ENCODE peak calls at places on chromosomes 12 and 14, in four cellular contexts. B is naive thymus-derived CD4-positive, alpha-beta T cell; X is body of pancreas; N is AG10803. Z is an unnamed sample.

GRCh38 chr12:22812531-22812930 is 187.6 kb downstream of the ETNK1 start:
- DNase-seq in B (no peak), X (no peak), N (no peak), Z (peak)

GRCh38 chr14:70821916-70822705 is 12.8 kb upstream of the MAP3K9 start:
- DNase-seq in B (peak), N (peak), X (peak), Z (peak)

GRCh38 chr14:67815573-67816235 is 686 bp downstream of the ZFYVE26 start:
- DNase-seq in N (peak), B (no peak), X (no peak), Z (peak)

GRCh38 chr14:75011356-75012097 is 8.8 kb downstream of the EIF2B2 start:
- DNase-seq in B (no peak), N (peak), X (no peak), Z (peak)

GRCh38 chr12:62519043-62519442 is 52.4 kb downstream of the MON2 start:
- DNase-seq in X (no peak), B (no peak), N (no peak), Z (no peak)

GRCh38 chr12:41184864-41185263 is 3.3 kb upstream of the PDZRN4 start:
- DNase-seq in X (no peak), N (no peak), B (no peak), Z (no peak)

GRCh38 chr12:121238086-121238485 is 28.2 kb downstream of the P2RX4 start:
- DNase-seq in X (no peak), N (no peak), B (no peak), Z (no peak)

GRCh38 chr14:21748869-21749303 is 75.3 kb upstream of the OR4E1 start:
- DNase-seq in B (peak), X (peak), N (peak), Z (peak)

GRCh38 chr12:79844693-79845092 is 90.2 kb downstream of the PPP1R12A start:
- DNase-seq in N (peak), X (no peak), B (no peak), Z (peak)

GRCh38 chr14:58131386-58131785 is 20.6 kb downstream of the ARMH4 start:
- DNase-seq in N (peak), B (no peak), X (no peak), Z (peak)

GRCh38 chr12:114381177-114381576 is 24.8 kb downstream of the TBX5 start:
- DNase-seq in X (no peak), B (no peak), N (no peak), Z (no peak)

GRCh38 chr12:176321-177181 is 37.4 kb downstream of the SLC6A12 start:
- DNase-seq in X (no peak), N (peak), B (no peak), Z (peak)

GRCh38 chr12:32874083-32874482 is 22.5 kb downstream of the PKP2 start:
- DNase-seq in N (no peak), B (no peak), X (no peak), Z (no peak)

GRCh38 chr12:33988888-33989287 is 33.4 kb upstream of the ALG10 start:
- DNase-seq in B (no peak), X (no peak), N (no peak), Z (no peak)

GRCh38 chr12:110702081-110702480 is 13.2 kb upstream of the HVCN1 start:
- DNase-seq in N (no peak), B (no peak), X (no peak), Z (no peak)

GRCh38 chr12:124700810-124701594 is 133.6 kb upstream of the NCOR2 start:
- DNase-seq in X (no peak), B (no peak), N (peak), Z (peak)

GRCh38 chr14:95356245-95356850 is 36.6 kb upstream of the CLMN start:
- DNase-seq in X (no peak), N (no peak), B (no peak), Z (no peak)

GRCh38 chr12:4293942-4294505 is 20.5 kb downstream of the CCND2 start:
- DNase-seq in N (no peak), X (no peak), B (no peak), Z (no peak)

GRCh38 chr14:68526420-68527105 is 266.3 kb downstream of the ZFP36L1 start:
- DNase-seq in N (no peak), B (no peak), X (peak), Z (peak)

GRCh38 chr12:102300824-102301461 is 103.3 kb upstream of the PMCH start:
- DNase-seq in X (peak), N (peak), B (no peak), Z (peak)

GRCh38 chr12:130799051-130799450 is 40.0 kb downstream of the STX2 start:
- DNase-seq in B (no peak), N (no peak), X (no peak), Z (peak)

GRCh38 chr14:61872452-61872851 is 110.2 kb downstream of the SNAPC1 start:
- DNase-seq in N (no peak), X (no peak), B (no peak), Z (no peak)

GRCh38 chr12:116000252-116000651 is 277.2 kb downstream of the MED13L start:
- DNase-seq in X (no peak), B (no peak), N (no peak), Z (no peak)

GRCh38 chr12:89890191-89890590 is 181.6 kb upstream of the ATP2B1 start:
- DNase-seq in N (peak), B (no peak), X (no peak), Z (peak)

GRCh38 chr14:39731912-39732311 is 299.7 kb upstream of the FBXO33 start:
- DNase-seq in N (no peak), B (no peak), X (no peak), Z (no peak)

GRCh38 chr14:41986726-41987125 is 380.1 kb downstream of the LRFN5 start:
- DNase-seq in N (no peak), B (no peak), X (no peak), Z (peak)

GRCh38 chr12:31117203-31118011 is 43.7 kb downstream of the DDX11 start:
- DNase-seq in B (peak), X (peak), N (no peak), Z (peak)

GRCh38 chr12:76259660-76260389 is 88.4 kb downstream of the BBS10 start:
- DNase-seq in N (peak), X (no peak), B (no peak), Z (peak)

GRCh38 chr12:119151445-119151844 is 27.3 kb upstream of the HSPB8 start:
- DNase-seq in N (no peak), X (no peak), B (no peak), Z (peak)

GRCh38 chr12:26358651-26359050 is 163.3 kb downstream of the SSPN start:
- DNase-seq in B (no peak), X (no peak), N (no peak), Z (no peak)
- H3K4me3 ChIP-seq in B (no peak), X (no peak), N (no peak), Z (no peak)

GRCh38 chr14:63543000-63543825 is at the start of gene PPP2R5E:
- DNase-seq in N (peak), X (peak), B (peak), Z (peak)

GRCh38 chr14:63545431-63545830 is 2.3 kb upstream of the PPP2R5E start:
- DNase-seq in N (no peak), X (no peak), B (no peak), Z (no peak)

GRCh38 chr14:63543826-63544320 is 696 bp upstream of the PPP2R5E start:
- DNase-seq in N (no peak), B (no peak), X (peak), Z (no peak)

GRCh38 chr14:63542231-63542999 is 762 bp downstream of the PPP2R5E start:
- DNase-seq in X (peak), B (no peak), N (peak), Z (peak)

DNA sequence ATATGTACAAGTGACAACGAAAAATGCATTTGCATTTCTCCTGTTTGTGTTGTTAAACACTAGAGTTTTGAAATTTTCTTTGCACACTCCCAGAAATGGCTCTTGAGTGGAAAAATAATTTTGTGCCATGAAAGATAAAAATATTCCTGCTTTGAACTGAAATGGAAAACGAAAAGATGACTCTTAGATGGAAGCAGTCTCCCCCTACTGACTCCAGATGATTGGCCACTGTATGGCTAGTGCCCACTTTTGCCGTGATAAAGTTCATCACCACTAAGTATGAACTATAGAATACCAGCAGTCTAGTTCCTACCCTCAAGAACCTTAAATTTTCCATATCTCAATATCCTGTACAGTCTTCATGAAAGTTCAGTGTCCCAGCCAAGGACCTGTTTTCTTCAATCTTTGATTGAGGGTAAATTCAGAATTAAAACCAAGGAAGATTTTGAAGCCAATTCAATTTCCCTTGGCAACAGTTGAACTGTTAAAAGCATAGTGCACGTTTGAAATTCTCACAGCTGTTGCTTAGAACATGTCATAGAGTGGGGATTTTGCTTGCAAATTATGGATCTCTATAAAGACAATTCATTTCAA is 1.6 kb upstream of the PPP2R5E start:
- DNase-seq in N (peak), X (peak), B (no peak), Z (peak)
- H3K4me3 ChIP-seq in N (peak), X (no peak), B (no peak), Z (peak)

GRCh38 chr14:73236157-73236556 is 1.1 kb upstream of the PAPLN start:
- DNase-seq in N (no peak), B (no peak), X (no peak), Z (no peak)
- H3K4me3 ChIP-seq in N (no peak), B (no peak), X (no peak), Z (no peak)

GRCh38 chr12:8823565-8824300 is 1.3 kb downstream of the A2ML1 start:
- DNase-seq in B (peak), X (no peak), N (peak), Z (peak)

GRCh38 chr12:8818526-8818925 is 3.9 kb upstream of the A2ML1 start:
- DNase-seq in N (no peak), X (no peak), B (no peak), Z (no peak)

GRCh38 chr12:8819676-8819980 is 2.8 kb upstream of the A2ML1 start:
- DNase-seq in N (no peak), X (no peak), B (no peak), Z (peak)

GRCh38 chr12:8817856-8818255 is 4.6 kb upstream of the A2ML1 start:
- DNase-seq in N (peak), B (no peak), X (no peak), Z (no peak)

DNA sequence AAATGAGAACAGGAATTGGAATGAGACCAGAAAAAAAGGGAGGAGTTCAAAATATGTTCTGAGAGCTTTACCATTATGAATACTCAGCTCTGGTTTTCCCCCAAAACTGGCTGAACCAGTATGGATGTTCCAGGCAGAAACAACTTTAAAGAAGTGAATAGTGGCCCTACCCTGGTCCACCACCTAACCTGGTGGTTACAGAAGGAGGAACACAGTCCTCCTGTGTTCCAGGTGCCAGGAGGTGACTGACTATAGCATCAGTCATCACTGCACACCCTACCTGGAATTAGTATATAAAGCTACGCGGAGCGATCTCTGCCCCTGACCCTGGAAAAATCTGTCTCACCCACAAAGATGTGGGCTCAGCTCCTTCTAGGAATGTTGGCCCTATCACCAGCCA is at the start of gene A2ML1:
- DNase-seq in B (no peak), N (no peak), X (no peak), Z (no peak)
- H3K4me3 ChIP-seq in B (no peak), N (no peak), X (no peak), Z (no peak)

GRCh38 chr12:46562625-46563228 is 190.2 kb upstream of the SLC38A2 start:
- DNase-seq in B (no peak), X (no peak), N (peak), Z (peak)
- H3K4me3 ChIP-seq in B (no peak), X (no peak), N (no peak), Z (no peak)

DNA sequence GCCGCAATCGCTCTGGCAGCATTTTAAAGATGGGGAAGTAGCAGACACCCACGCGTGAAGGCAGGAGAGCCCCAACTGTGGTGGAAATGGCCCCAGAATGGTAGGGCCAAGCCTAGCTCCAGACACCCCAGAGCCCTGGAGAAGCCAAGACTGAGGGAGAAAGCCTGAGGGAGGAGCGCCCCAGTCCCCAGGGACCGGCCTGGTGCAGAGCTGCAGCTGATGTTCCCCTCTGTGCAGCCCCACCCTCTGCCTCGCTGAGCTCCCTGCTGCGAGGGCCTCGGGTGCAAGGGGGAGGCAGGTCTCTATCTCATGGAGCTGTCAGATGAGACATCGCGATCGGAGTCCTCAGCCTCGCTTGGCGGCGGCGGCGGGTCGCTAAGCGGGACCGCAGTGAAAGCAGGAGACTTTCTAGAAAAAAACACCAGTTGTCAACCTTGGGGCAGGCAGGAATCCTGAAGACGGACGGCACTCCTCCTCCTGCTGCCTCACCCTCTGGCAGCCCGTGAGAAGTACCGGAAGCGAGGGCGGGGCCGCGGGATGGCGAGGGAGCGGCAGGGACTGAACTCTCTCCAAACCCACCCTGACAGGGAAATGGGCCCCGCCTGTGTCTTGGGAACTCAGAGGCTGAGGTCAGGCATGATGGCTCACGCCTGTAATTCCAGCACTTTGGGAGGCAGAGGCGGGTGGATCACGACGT is 6.0 kb downstream of the GAPDH start:
- DNase-seq in B (peak), X (peak), N (peak), Z (peak)
- H3K4me3 ChIP-seq in B (peak), X (no peak), N (peak), Z (no peak)

DNA sequence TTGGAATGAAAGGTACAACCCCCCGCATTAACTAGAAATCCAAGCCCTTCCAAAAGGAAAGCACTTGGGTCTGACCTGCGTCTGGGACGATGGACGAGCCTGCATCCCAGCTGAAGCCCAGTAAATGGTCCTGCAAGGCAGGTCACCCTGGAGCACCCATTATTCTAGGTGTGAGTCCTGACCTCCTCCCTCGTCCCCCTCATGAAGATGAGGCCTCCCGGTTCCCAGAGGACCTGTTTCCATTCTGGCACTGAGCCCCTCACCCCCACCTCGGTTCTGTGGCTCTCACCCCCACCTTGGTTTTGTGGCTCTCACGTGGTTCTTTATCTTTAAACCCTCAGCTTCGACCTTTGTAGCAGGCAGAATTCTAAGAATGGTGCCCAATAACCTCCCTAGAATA is 7.3 kb downstream of the IFI27 start:
- DNase-seq in X (no peak), B (no peak), N (no peak), Z (no peak)
- H3K4me3 ChIP-seq in X (no peak), B (no peak), N (no peak), Z (no peak)

DNA sequence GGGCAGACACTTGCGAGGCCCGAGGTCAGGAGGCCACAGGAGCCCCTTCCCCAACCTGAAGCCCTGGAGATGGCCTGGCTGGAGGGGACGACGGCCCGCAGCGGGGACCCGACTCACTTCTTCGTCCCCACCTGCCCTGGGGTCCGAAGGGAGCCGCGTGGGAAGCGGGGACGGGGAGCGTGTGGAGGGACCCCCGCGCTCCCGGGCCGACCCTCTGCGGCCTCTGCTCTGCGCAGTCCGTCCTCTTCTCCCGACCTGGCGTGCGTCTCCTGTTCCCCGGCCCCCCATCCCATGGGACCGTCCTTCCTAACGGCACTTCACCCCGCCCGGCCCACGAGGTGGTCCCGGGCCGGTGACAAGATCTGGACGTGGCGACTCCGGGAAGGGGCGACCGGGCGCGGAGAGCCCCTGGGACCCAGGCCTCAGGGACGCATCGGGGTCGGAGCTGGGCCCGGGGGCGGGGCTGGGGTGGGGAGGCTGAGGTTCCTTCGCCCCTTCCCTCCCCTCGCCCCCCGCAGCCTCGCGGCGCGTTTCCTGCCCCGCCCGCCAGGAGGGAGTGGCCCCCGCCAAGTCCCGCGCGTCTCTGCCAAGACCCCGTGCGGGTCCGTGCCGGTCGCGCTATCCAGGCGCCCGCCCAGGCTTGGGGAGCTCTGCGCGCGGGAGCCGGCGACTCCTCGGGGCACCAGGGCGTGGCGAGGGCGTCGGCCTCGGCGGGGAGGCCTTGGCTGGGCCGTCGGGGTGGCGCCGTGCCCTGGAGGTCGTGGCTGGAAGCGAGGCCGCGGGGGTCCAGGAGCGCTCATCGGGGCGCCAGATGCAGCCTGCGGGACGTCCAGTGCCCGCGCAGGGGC is 97.1 kb downstream of the TNFAIP2 start:
- DNase-seq in X (no peak), B (no peak), N (no peak), Z (no peak)
- H3K4me3 ChIP-seq in X (no peak), B (no peak), N (peak), Z (peak)

GRCh38 chr14:60760648-60761364 is 26.2 kb downstream of the MNAT1 start:
- DNase-seq in N (no peak), X (no peak), B (no peak), Z (no peak)
- H3K4me3 ChIP-seq in N (no peak), X (no peak), B (no peak), Z (no peak)

GRCh38 chr12:100716949-100717732 is 77.4 kb upstream of the ANO4 start:
- DNase-seq in N (peak), B (no peak), X (no peak), Z (peak)
- H3K4me3 ChIP-seq in N (peak), B (no peak), X (no peak), Z (peak)